ENCODE peak calls at places on chromosomes 7 and 10, in five cellular contexts. E, D, N, R and V are unnamed samples.

GRCh38 chr10:111974325-111974724 is 209.2 kb downstream of the GPAM start:
- DNase-seq in R (no peak), E (no peak), N (no peak), D (no peak), V (no peak)

GRCh38 chr7:32515890-32516550 is 20.7 kb downstream of the AVL9 start:
- DNase-seq in E (no peak), R (no peak), D (no peak), N (no peak), V (peak)

GRCh38 chr7:131369354-131369753 is 41.7 kb downstream of the MKLN1 start:
- DNase-seq in D (no peak), E (peak), N (no peak), R (no peak), V (no peak)

GRCh38 chr7:7562736-7563135 is 3.9 kb upstream of the MIOS start:
- DNase-seq in N (no peak), R (no peak), D (no peak), E (no peak), V (no peak)

GRCh38 chr7:128934361-128935352 is 3.1 kb upstream of the IRF5 start:
- DNase-seq in R (no peak), N (no peak), D (no peak), E (no peak), V (no peak)

GRCh38 chr10:130341325-130341724 is 205.1 kb downstream of the GLRX3 start:
- DNase-seq in R (no peak), E (no peak), D (no peak), N (peak), V (no peak)

GRCh38 chr10:46526682-46527038 is 29.8 kb downstream of the GPRIN2 start:
- DNase-seq in N (peak), D (peak), E (peak), R (no peak), V (no peak)

GRCh38 chr7:144656960-144657359 is 178.9 kb downstream of the TPK1 start:
- DNase-seq in R (no peak), E (no peak), N (no peak), D (no peak), V (no peak)

GRCh38 chr10:133379152-133379800 is at the start of gene PAOX:
- DNase-seq in N (peak), D (peak), E (peak), R (peak), V (peak)